ENCODE peak calls at places on chromosomes 16 and 17, in eight cellular contexts. One of them, this sample, is unnamed.

GRCh38 chr16:695355-696089 is 5.3 kb upstream of the WDR24 start:
- DNase-seq in MM.1S: no peak
- DNase-seq in ascending aorta: no peak
- DNase-seq in ovary: no peak
- DNase-seq in Karpas-422: peak
- DNase-seq in tibial artery: no peak
- DNase-seq in brain microvascular endothelial cell: no peak
- DNase-seq in gastrocnemius medialis: no peak
- DNase-seq in this sample: peak

GRCh38 chr16:1983544-1984346 is at the start of gene GFER:
- DNase-seq in MM.1S: peak
- DNase-seq in ascending aorta: peak
- DNase-seq in ovary: peak
- DNase-seq in Karpas-422: peak
- DNase-seq in tibial artery: peak
- DNase-seq in brain microvascular endothelial cell: peak
- DNase-seq in gastrocnemius medialis: peak
- DNase-seq in this sample: peak

GRCh38 chr17:68461122-68461539 is 3.8 kb upstream of the WIPI1 start:
- DNase-seq in MM.1S: no peak
- DNase-seq in ascending aorta: no peak
- DNase-seq in ovary: no peak
- DNase-seq in Karpas-422: peak
- DNase-seq in tibial artery: no peak
- DNase-seq in brain microvascular endothelial cell: no peak
- DNase-seq in gastrocnemius medialis: no peak
- DNase-seq in this sample: no peak

GRCh38 chr17:46144246-46144645 is 49.0 kb downstream of the KANSL1 start:
- DNase-seq in MM.1S: peak
- DNase-seq in ascending aorta: no peak
- DNase-seq in ovary: no peak
- DNase-seq in Karpas-422: peak
- DNase-seq in tibial artery: no peak
- DNase-seq in brain microvascular endothelial cell: no peak
- DNase-seq in gastrocnemius medialis: no peak
- DNase-seq in this sample: no peak

GRCh38 chr16:47565454-47565853 is 104.3 kb downstream of the PHKB start:
- DNase-seq in MM.1S: no peak
- DNase-seq in ascending aorta: peak
- DNase-seq in ovary: no peak
- DNase-seq in Karpas-422: no peak
- DNase-seq in tibial artery: peak
- DNase-seq in brain microvascular endothelial cell: peak
- DNase-seq in gastrocnemius medialis: peak
- DNase-seq in this sample: peak

GRCh38 chr17:45284176-45285140 is 22.6 kb upstream of the SPATA32 start:
- DNase-seq in MM.1S: peak
- DNase-seq in ascending aorta: no peak
- DNase-seq in ovary: no peak
- DNase-seq in Karpas-422: peak
- DNase-seq in tibial artery: no peak
- DNase-seq in brain microvascular endothelial cell: no peak
- DNase-seq in gastrocnemius medialis: peak
- DNase-seq in this sample: peak

GRCh38 chr16:88479795-88480760 is 27.0 kb downstream of the ZFPM1 start:
- DNase-seq in MM.1S: no peak
- DNase-seq in ascending aorta: no peak
- DNase-seq in ovary: no peak
- DNase-seq in Karpas-422: peak
- DNase-seq in tibial artery: no peak
- DNase-seq in brain microvascular endothelial cell: no peak
- DNase-seq in gastrocnemius medialis: no peak
- DNase-seq in this sample: no peak

GRCh38 chr16:1057252-1057932 is 15.2 kb upstream of the SSTR5 start:
- DNase-seq in MM.1S: peak
- DNase-seq in ascending aorta: no peak
- DNase-seq in ovary: no peak
- DNase-seq in Karpas-422: peak
- DNase-seq in tibial artery: no peak
- DNase-seq in brain microvascular endothelial cell: no peak
- DNase-seq in gastrocnemius medialis: no peak
- DNase-seq in this sample: peak

GRCh38 chr17:57249520-57249919 is 6.8 kb upstream of the MSI2 start:
- DNase-seq in MM.1S: no peak
- DNase-seq in ascending aorta: no peak
- DNase-seq in ovary: no peak
- DNase-seq in Karpas-422: no peak
- DNase-seq in tibial artery: no peak
- DNase-seq in brain microvascular endothelial cell: no peak
- DNase-seq in gastrocnemius medialis: no peak
- DNase-seq in this sample: no peak

GRCh38 chr17:6526362-6527152 is 29.8 kb downstream of the PITPNM3 start:
- DNase-seq in MM.1S: no peak
- DNase-seq in ascending aorta: peak
- DNase-seq in ovary: no peak
- DNase-seq in Karpas-422: no peak
- DNase-seq in tibial artery: peak
- DNase-seq in brain microvascular endothelial cell: no peak
- DNase-seq in gastrocnemius medialis: no peak
- DNase-seq in this sample: no peak

GRCh38 chr16:53872248-53873221 is 168.6 kb downstream of the FTO start:
- DNase-seq in MM.1S: no peak
- DNase-seq in ascending aorta: no peak
- DNase-seq in ovary: no peak
- DNase-seq in Karpas-422: peak
- DNase-seq in tibial artery: no peak
- DNase-seq in brain microvascular endothelial cell: peak
- DNase-seq in gastrocnemius medialis: no peak
- DNase-seq in this sample: no peak

GRCh38 chr16:1645914-1646525 is 32.1 kb upstream of the JPT2 start:
- DNase-seq in MM.1S: no peak
- DNase-seq in ascending aorta: no peak
- DNase-seq in ovary: no peak
- DNase-seq in Karpas-422: no peak
- DNase-seq in tibial artery: no peak
- DNase-seq in brain microvascular endothelial cell: peak
- DNase-seq in gastrocnemius medialis: no peak
- DNase-seq in this sample: peak

GRCh38 chr16:65178151-65178550 is 56.3 kb upstream of the CDH11 start:
- DNase-seq in MM.1S: no peak
- DNase-seq in ascending aorta: no peak
- DNase-seq in ovary: no peak
- DNase-seq in Karpas-422: no peak
- DNase-seq in tibial artery: no peak
- DNase-seq in brain microvascular endothelial cell: peak
- DNase-seq in gastrocnemius medialis: no peak
- DNase-seq in this sample: no peak

GRCh38 chr17:1560582-1561170 is 1.9 kb downstream of the PITPNA start:
- DNase-seq in MM.1S: no peak
- DNase-seq in ascending aorta: no peak
- DNase-seq in ovary: no peak
- DNase-seq in Karpas-422: no peak
- DNase-seq in tibial artery: no peak
- DNase-seq in brain microvascular endothelial cell: no peak
- DNase-seq in gastrocnemius medialis: no peak
- DNase-seq in this sample: no peak

GRCh38 chr17:42894283-42895184 is 6.1 kb upstream of the G6PC1 start:
- DNase-seq in MM.1S: no peak
- DNase-seq in ascending aorta: no peak
- DNase-seq in ovary: no peak
- DNase-seq in Karpas-422: no peak
- DNase-seq in tibial artery: no peak
- DNase-seq in brain microvascular endothelial cell: no peak
- DNase-seq in gastrocnemius medialis: no peak
- DNase-seq in this sample: no peak
- H3K27ac ChIP-seq in MM.1S: no peak
- H3K27ac ChIP-seq in ascending aorta: peak
- H3K27ac ChIP-seq in ovary: no peak
- H3K27ac ChIP-seq in Karpas-422: no peak
- H3K27ac ChIP-seq in tibial artery: peak
- H3K27ac ChIP-seq in brain microvascular endothelial cell: no peak
- H3K27ac ChIP-seq in gastrocnemius medialis: peak
- H3K27ac ChIP-seq in this sample: peak

GRCh38 chr17:78900816-78901215 is 2.2 kb downstream of the CEP295NL start:
- DNase-seq in MM.1S: no peak
- DNase-seq in ascending aorta: no peak
- DNase-seq in ovary: no peak
- DNase-seq in Karpas-422: no peak
- DNase-seq in tibial artery: no peak
- DNase-seq in brain microvascular endothelial cell: no peak
- DNase-seq in gastrocnemius medialis: no peak
- DNase-seq in this sample: no peak

GRCh38 chr17:78899361-78900260 is 3.4 kb downstream of the CEP295NL start:
- DNase-seq in MM.1S: no peak
- DNase-seq in ascending aorta: no peak
- DNase-seq in ovary: no peak
- DNase-seq in Karpas-422: no peak
- DNase-seq in tibial artery: peak
- DNase-seq in brain microvascular endothelial cell: no peak
- DNase-seq in gastrocnemius medialis: no peak
- DNase-seq in this sample: peak

GRCh38 chr17:78897639-78897996 is 5.4 kb downstream of the CEP295NL start:
- DNase-seq in MM.1S: no peak
- DNase-seq in ascending aorta: no peak
- DNase-seq in ovary: no peak
- DNase-seq in Karpas-422: no peak
- DNase-seq in tibial artery: no peak
- DNase-seq in brain microvascular endothelial cell: no peak
- DNase-seq in gastrocnemius medialis: no peak
- DNase-seq in this sample: no peak

GRCh38 chr17:78898075-78898836 is 4.7 kb downstream of the CEP295NL start:
- DNase-seq in MM.1S: no peak
- DNase-seq in ascending aorta: no peak
- DNase-seq in ovary: no peak
- DNase-seq in Karpas-422: no peak
- DNase-seq in tibial artery: no peak
- DNase-seq in brain microvascular endothelial cell: no peak
- DNase-seq in gastrocnemius medialis: no peak
- DNase-seq in this sample: no peak

GRCh38 chr17:78898947-78899346 is 4.1 kb downstream of the CEP295NL start:
- DNase-seq in MM.1S: no peak
- DNase-seq in ascending aorta: no peak
- DNase-seq in ovary: no peak
- DNase-seq in Karpas-422: no peak
- DNase-seq in tibial artery: no peak
- DNase-seq in brain microvascular endothelial cell: no peak
- DNase-seq in gastrocnemius medialis: no peak
- DNase-seq in this sample: no peak
- H3K27ac ChIP-seq in MM.1S: no peak
- H3K27ac ChIP-seq in ascending aorta: no peak
- H3K27ac ChIP-seq in ovary: no peak
- H3K27ac ChIP-seq in Karpas-422: no peak
- H3K27ac ChIP-seq in tibial artery: peak
- H3K27ac ChIP-seq in brain microvascular endothelial cell: no peak
- H3K27ac ChIP-seq in gastrocnemius medialis: no peak
- H3K27ac ChIP-seq in this sample: peak

GRCh38 chr16:3839402-3840184 is 40.9 kb downstream of the CREBBP start:
- DNase-seq in MM.1S: no peak
- DNase-seq in ascending aorta: no peak
- DNase-seq in ovary: no peak
- DNase-seq in Karpas-422: no peak
- DNase-seq in tibial artery: no peak
- DNase-seq in brain microvascular endothelial cell: no peak
- DNase-seq in gastrocnemius medialis: no peak
- DNase-seq in this sample: no peak

GRCh38 chr16:3846087-3846486 is 34.4 kb downstream of the CREBBP start:
- DNase-seq in MM.1S: no peak
- DNase-seq in ascending aorta: no peak
- DNase-seq in ovary: no peak
- DNase-seq in Karpas-422: no peak
- DNase-seq in tibial artery: no peak
- DNase-seq in brain microvascular endothelial cell: no peak
- DNase-seq in gastrocnemius medialis: no peak
- DNase-seq in this sample: no peak

GRCh38 chr16:3846595-3847091 is 33.9 kb downstream of the CREBBP start:
- DNase-seq in MM.1S: no peak
- DNase-seq in ascending aorta: no peak
- DNase-seq in ovary: no peak
- DNase-seq in Karpas-422: no peak
- DNase-seq in tibial artery: no peak
- DNase-seq in brain microvascular endothelial cell: no peak
- DNase-seq in gastrocnemius medialis: no peak
- DNase-seq in this sample: no peak

GRCh38 chr16:3841729-3842508 is 38.6 kb downstream of the CREBBP start:
- DNase-seq in MM.1S: no peak
- DNase-seq in ascending aorta: no peak
- DNase-seq in ovary: no peak
- DNase-seq in Karpas-422: peak
- DNase-seq in tibial artery: no peak
- DNase-seq in brain microvascular endothelial cell: no peak
- DNase-seq in gastrocnemius medialis: no peak
- DNase-seq in this sample: no peak

GRCh38 chr16:3842994-3843393 is 37.5 kb downstream of the CREBBP start:
- DNase-seq in MM.1S: no peak
- DNase-seq in ascending aorta: no peak
- DNase-seq in ovary: no peak
- DNase-seq in Karpas-422: no peak
- DNase-seq in tibial artery: peak
- DNase-seq in brain microvascular endothelial cell: no peak
- DNase-seq in gastrocnemius medialis: no peak
- DNase-seq in this sample: no peak
- H3K27ac ChIP-seq in MM.1S: no peak
- H3K27ac ChIP-seq in ascending aorta: no peak
- H3K27ac ChIP-seq in ovary: no peak
- H3K27ac ChIP-seq in Karpas-422: peak
- H3K27ac ChIP-seq in tibial artery: peak
- H3K27ac ChIP-seq in brain microvascular endothelial cell: no peak
- H3K27ac ChIP-seq in gastrocnemius medialis: no peak
- H3K27ac ChIP-seq in this sample: peak

GRCh38 chr16:27754788-27755690 is 205.1 kb downstream of the KATNIP start:
- DNase-seq in MM.1S: no peak
- DNase-seq in ascending aorta: no peak
- DNase-seq in ovary: no peak
- DNase-seq in Karpas-422: no peak
- DNase-seq in tibial artery: no peak
- DNase-seq in brain microvascular endothelial cell: no peak
- DNase-seq in gastrocnemius medialis: no peak
- DNase-seq in this sample: no peak
- H3K27ac ChIP-seq in MM.1S: no peak
- H3K27ac ChIP-seq in ascending aorta: no peak
- H3K27ac ChIP-seq in ovary: no peak
- H3K27ac ChIP-seq in Karpas-422: no peak
- H3K27ac ChIP-seq in tibial artery: no peak
- H3K27ac ChIP-seq in brain microvascular endothelial cell: no peak
- H3K27ac ChIP-seq in gastrocnemius medialis: no peak
- H3K27ac ChIP-seq in this sample: no peak

GRCh38 chr16:9275816-9276354 is 184.4 kb downstream of the HAPSTR1 start:
- DNase-seq in MM.1S: no peak
- DNase-seq in ascending aorta: no peak
- DNase-seq in ovary: no peak
- DNase-seq in Karpas-422: no peak
- DNase-seq in tibial artery: no peak
- DNase-seq in brain microvascular endothelial cell: no peak
- DNase-seq in gastrocnemius medialis: no peak
- DNase-seq in this sample: no peak

GRCh38 chr16:9275386-9275785 is 183.9 kb downstream of the HAPSTR1 start:
- DNase-seq in MM.1S: no peak
- DNase-seq in ascending aorta: no peak
- DNase-seq in ovary: no peak
- DNase-seq in Karpas-422: no peak
- DNase-seq in tibial artery: no peak
- DNase-seq in brain microvascular endothelial cell: no peak
- DNase-seq in gastrocnemius medialis: no peak
- DNase-seq in this sample: peak

GRCh38 chr16:9280067-9280466 is 188.6 kb downstream of the HAPSTR1 start:
- DNase-seq in MM.1S: no peak
- DNase-seq in ascending aorta: no peak
- DNase-seq in ovary: no peak
- DNase-seq in Karpas-422: no peak
- DNase-seq in tibial artery: no peak
- DNase-seq in brain microvascular endothelial cell: no peak
- DNase-seq in gastrocnemius medialis: no peak
- DNase-seq in this sample: no peak

GRCh38 chr16:9279661-9280060 is 188.2 kb downstream of the HAPSTR1 start:
- DNase-seq in MM.1S: no peak
- DNase-seq in ascending aorta: no peak
- DNase-seq in ovary: no peak
- DNase-seq in Karpas-422: no peak
- DNase-seq in tibial artery: no peak
- DNase-seq in brain microvascular endothelial cell: no peak
- DNase-seq in gastrocnemius medialis: no peak
- DNase-seq in this sample: no peak
- H3K27ac ChIP-seq in MM.1S: no peak
- H3K27ac ChIP-seq in ascending aorta: no peak
- H3K27ac ChIP-seq in ovary: no peak
- H3K27ac ChIP-seq in Karpas-422: no peak
- H3K27ac ChIP-seq in tibial artery: no peak
- H3K27ac ChIP-seq in brain microvascular endothelial cell: no peak
- H3K27ac ChIP-seq in gastrocnemius medialis: no peak
- H3K27ac ChIP-seq in this sample: no peak

This sample was measured in RWPE1.